ENCODE peak calls at places on chromosomes 16 and 17, in eight cellular contexts. Y is HEK293T; E is activated naive CD8-positive, alpha-beta T cell treated with anti-CD3 and anti-CD28 coated beads for 36 hours; H is T1000; M is DMS53; K is GM18507; D is M059J; U is putamen. F is an unnamed sample.

GRCh38 chr17:53336281-53336680 is 486.4 kb upstream of the KIF2B start:
- DNase-seq in K (no peak), U (no peak), M (no peak), D (peak; percentile 12), Y (no peak), H (peak; percentile 82), E (no peak), F (no peak)

GRCh38 chr17:44559288-44560249 is 2.3 kb downstream of the FZD2 start:
- DNase-seq in E (no peak), Y (no peak), K (no peak), U (no peak), D (peak; percentile 26), M (no peak), H (no peak), F (no peak)

GRCh38 chr16:71895679-71896385 is 501 bp downstream of the IST1 start:
- DNase-seq in U (no peak), E (no peak), M (peak; percentile 64), H (no peak), K (no peak), D (peak; percentile 54), Y (peak; percentile 25), F (no peak)

GRCh38 chr17:40191237-40192208 is 14.3 kb downstream of the RAPGEFL1 start:
- DNase-seq in E (peak; percentile 76), Y (peak; percentile 57), U (peak; percentile 66), H (peak; percentile 61), M (peak; percentile 79), D (peak; percentile 81), K (no peak), F (peak; percentile 63)

GRCh38 chr17:5714993-5715392 is 130.7 kb upstream of the NLRP1 start:
- DNase-seq in U (no peak), K (no peak), M (no peak), E (no peak), H (no peak), Y (no peak), D (no peak), F (no peak)

GRCh38 chr16:87554754-87555427 is 47.4 kb upstream of the JPH3 start:
- DNase-seq in E (no peak), H (no peak), Y (no peak), D (no peak), M (no peak), K (no peak), U (no peak), F (no peak)

GRCh38 chr16:13291934-13292333 is 390.5 kb downstream of the SHISA9 start:
- DNase-seq in D (no peak), H (no peak), E (no peak), U (no peak), K (no peak), Y (no peak), M (no peak), F (no peak)

GRCh38 chr16:31664683-31665482 is 137.2 kb downstream of the AHSP start:
- DNase-seq in K (no peak), U (no peak), D (peak; percentile 7), M (no peak), Y (no peak), E (no peak), H (no peak), F (no peak)

GRCh38 chr17:1561420-1562177 is 993 bp downstream of the PITPNA start:
- DNase-seq in Y (peak; percentile 64), D (peak; percentile 21), K (no peak), M (peak; percentile 44), H (no peak), E (peak; percentile 59), U (no peak), F (peak; percentile 42)

GRCh38 chr16:64290461-64290860 is 831.4 kb downstream of the CDH11 start:
- DNase-seq in M (no peak), D (peak; percentile 63), H (no peak), E (no peak), U (no peak), K (no peak), Y (no peak), F (no peak)

GRCh38 chr17:4944163-4944553 is 4.1 kb downstream of the RNF167 start:
- DNase-seq in H (no peak), U (no peak), D (no peak), M (no peak), K (no peak), Y (no peak), E (peak; percentile 54), F (no peak)